ENCODE peak calls at places on chromosomes 2 and 18, in four cellular contexts. M is hippocampal formation, O is head of caudate nucleus, R is EL. S is an unnamed sample.

GRCh38 chr2:147331790-147332419 is 512.9 kb upstream of the ACVR2A start:
- DNase-seq in O (peak), R (peak), M (no peak), S (no peak)

GRCh38 chr18:50559750-50560680 is at the start of gene MAPK4:
- DNase-seq in R (no peak), O (peak), M (no peak), S (peak)

GRCh38 chr18:23565916-23566547 is 20.3 kb downstream of the NPC1 start:
- DNase-seq in O (no peak), R (no peak), M (no peak), S (no peak)

GRCh38 chr18:62625019-62625418 is 90.3 kb upstream of the PHLPP1 start:
- DNase-seq in O (no peak), M (no peak), R (no peak), S (no peak)

GRCh38 chr18:48857023-48857694 is 93.6 kb downstream of the SMAD7 start:
- DNase-seq in R (no peak), M (no peak), O (no peak), S (no peak)

GRCh38 chr18:2654828-2655152 is 736 bp upstream of the SMCHD1 start:
- DNase-seq in M (no peak), O (peak), R (no peak), S (no peak)

GRCh38 chr2:17539596-17539992 is 902 bp upstream of the VSNL1 start:
- DNase-seq in O (no peak), R (no peak), M (no peak), S (no peak)

GRCh38 chr18:31954349-31954748 is 11.4 kb upstream of the TRAPPC8 start:
- DNase-seq in R (peak), M (no peak), O (no peak), S (no peak)

GRCh38 chr2:179051250-179051649 is 1.3 kb upstream of the CCDC141 start:
- DNase-seq in M (no peak), O (no peak), R (no peak), S (no peak)

GRCh38 chr2:50840346-50841124 is 191.4 kb downstream of the NRXN1 start:
- DNase-seq in O (no peak), R (no peak), M (no peak), S (no peak)

GRCh38 chr18:10090668-10091067 is 176.9 kb downstream of the VAPA start:
- DNase-seq in M (no peak), O (no peak), R (no peak), S (no peak)

GRCh38 chr2:171434671-171434980 is 600 bp downstream of the DCAF17 start:
- DNase-seq in M (peak), R (no peak), O (no peak), S (no peak)

GRCh38 chr18:67478249-67478648 is 38.3 kb downstream of the DSEL start:
- DNase-seq in R (no peak), O (no peak), M (no peak), S (no peak)

GRCh38 chr18:23627964-23628363 is 34.7 kb downstream of the ANKRD29 start:
- DNase-seq in O (no peak), M (no peak), R (no peak), S (no peak)